ENCODE peak calls at places on chromosomes 13 and 19, in ten cellular contexts. T, P, W, B, F, X, M, L, N and Z are unnamed samples.

GRCh38 chr19:1533510-1534150 is 9.8 kb downstream of the PLK5 start:
- DNase-seq in T (no peak), P (no peak), W (no peak), B (no peak), F (no peak), X (no peak), M (no peak), L (no peak), N (no peak), Z (no peak)

GRCh38 chr13:45781553-45782326 is 69.8 kb downstream of the SIAH3 start:
- DNase-seq in T (no peak), P (no peak), W (no peak), B (peak), F (no peak), X (peak), M (no peak), L (no peak), N (peak), Z (peak)

GRCh38 chr13:112355274-112355843 is 20.8 kb upstream of the SPACA7 start:
- DNase-seq in T (no peak), P (no peak), W (no peak), B (no peak), F (no peak), X (no peak), M (no peak), L (no peak), N (no peak), Z (no peak)

GRCh38 chr13:45297456-45298205 is 43.4 kb downstream of the TPT1 start:
- DNase-seq in T (no peak), P (no peak), W (no peak), B (no peak), F (no peak), X (no peak), M (no peak), L (no peak), N (no peak), Z (no peak)

GRCh38 chr13:93715866-93716265 is 489.3 kb downstream of the GPC6 start:
- DNase-seq in T (no peak), P (no peak), W (no peak), B (no peak), F (no peak), X (peak), M (no peak), L (no peak), N (no peak), Z (no peak)

GRCh38 chr19:36460046-36460445 is 29.3 kb downstream of the ZNF566 start:
- DNase-seq in T (no peak), P (no peak), W (no peak), B (no peak), F (no peak), X (no peak), M (no peak), L (no peak), N (no peak), Z (no peak)

GRCh38 chr19:47509973-47510372 is 4.9 kb downstream of the NAPA start:
- DNase-seq in T (no peak), P (no peak), W (no peak), B (peak), F (no peak), X (no peak), M (no peak), L (no peak), N (peak), Z (peak)

GRCh38 chr13:74243637-74244526 is 109.7 kb upstream of the KLF12 start:
- DNase-seq in T (no peak), P (no peak), W (no peak), B (no peak), F (no peak), X (no peak), M (no peak), L (no peak), N (no peak), Z (no peak)

GRCh38 chr13:40779796-40780285 is 8.9 kb upstream of the MRPS31 start:
- DNase-seq in T (no peak), P (no peak), W (no peak), B (no peak), F (no peak), X (no peak), M (no peak), L (no peak), N (no peak), Z (no peak)

GRCh38 chr13:110294146-110294545 is 12.8 kb downstream of the COL4A1 start:
- DNase-seq in T (no peak), P (no peak), W (no peak), B (no peak), F (no peak), X (no peak), M (no peak), L (no peak), N (no peak), Z (peak)

GRCh38 chr13:111846396-111847174 is 220.4 kb upstream of the SOX1 start:
- DNase-seq in T (no peak), P (no peak), W (no peak), B (no peak), F (no peak), X (no peak), M (no peak), L (no peak), N (no peak), Z (no peak)

GRCh38 chr19:10431943-10432735 is 11.8 kb downstream of the PDE4A start:
- DNase-seq in T (peak), P (no peak), W (no peak), B (peak), F (peak), X (no peak), M (peak), L (no peak), N (peak), Z (peak)

GRCh38 chr13:51958217-51958547 is 53.1 kb downstream of the ATP7B start:
- DNase-seq in T (no peak), P (no peak), W (no peak), B (no peak), F (no peak), X (no peak), M (no peak), L (no peak), N (no peak), Z (no peak)

GRCh38 chr19:48780684-48781391 is 25.5 kb downstream of the FGF21 start:
- DNase-seq in T (no peak), P (no peak), W (no peak), B (no peak), F (no peak), X (peak), M (no peak), L (no peak), N (peak), Z (no peak)

GRCh38 chr13:20716951-20717350 is 13.5 kb downstream of the IL17D start:
- DNase-seq in T (no peak), P (no peak), W (no peak), B (no peak), F (no peak), X (no peak), M (no peak), L (no peak), N (peak), Z (no peak)

GRCh38 chr19:48513289-48514122 is 1.9 kb upstream of the LMTK3 start:
- DNase-seq in T (peak), P (no peak), W (no peak), B (no peak), F (peak), X (peak), M (peak), L (peak), N (peak), Z (peak)

GRCh38 chr13:97911311-97912138 is 42.0 kb upstream of the IPO5 start:
- DNase-seq in T (no peak), P (no peak), W (no peak), B (no peak), F (peak), X (peak), M (no peak), L (no peak), N (no peak), Z (no peak)

GRCh38 chr19:1221141-1221903 is 15.7 kb downstream of the STK11 start:
- DNase-seq in T (no peak), P (no peak), W (no peak), B (peak), F (peak), X (no peak), M (no peak), L (no peak), N (peak), Z (peak)

GRCh38 chr19:8490873-8491272 is 11.6 kb downstream of the PRAM1 start:
- DNase-seq in T (no peak), P (no peak), W (no peak), B (no peak), F (no peak), X (no peak), M (no peak), L (no peak), N (no peak), Z (no peak)